ENCODE peak calls at places on chromosomes 7 and 10, in ten cellular contexts. R, N, C, M, P, L, T, Q, U and J are unnamed samples.

GRCh38 chr10:47456096-47456485 is 27.8 kb downstream of the ANXA8 start:
- DNase-seq in R (peak; percentile 57), N (no peak), C (no peak), M (no peak), P (no peak), L (no peak), T (no peak), Q (no peak), U (no peak), J (no peak)

GRCh38 chr7:152553671-152554317 is 118.0 kb upstream of the KMT2C start:
- DNase-seq in R (no peak), N (no peak), C (no peak), M (no peak), P (no peak), L (no peak), T (no peak), Q (no peak), U (peak; percentile 63), J (no peak)

GRCh38 chr10:18079665-18080295 is 60.4 kb upstream of the CACNB2 start:
- DNase-seq in R (no peak), N (no peak), C (no peak), M (no peak), P (no peak), L (no peak), T (no peak), Q (no peak), U (no peak), J (no peak)

GRCh38 chr10:101683226-101683625 is 11.7 kb downstream of the FBXW4 start:
- DNase-seq in R (no peak), N (no peak), C (no peak), M (no peak), P (no peak), L (no peak), T (no peak), Q (no peak), U (no peak), J (no peak)

GRCh38 chr7:2115739-2116065 is 117.0 kb downstream of the MAD1L1 start:
- DNase-seq in R (no peak), N (no peak), C (no peak), M (no peak), P (no peak), L (no peak), T (no peak), Q (no peak), U (no peak), J (no peak)

GRCh38 chr7:152615052-152615741 is 60.7 kb downstream of the XRCC2 start:
- DNase-seq in R (no peak), N (no peak), C (no peak), M (no peak), P (peak; percentile 92), L (no peak), T (no peak), Q (no peak), U (no peak), J (peak; percentile 48)

GRCh38 chr10:31819393-31819820 is 109.2 kb downstream of the ARHGAP12 start:
- DNase-seq in R (peak; percentile 81), N (no peak), C (no peak), M (no peak), P (no peak), L (no peak), T (no peak), Q (no peak), U (no peak), J (no peak)

GRCh38 chr10:123637326-123637880 is 28.8 kb upstream of the GPR26 start:
- DNase-seq in R (peak; percentile 16), N (no peak), C (no peak), M (no peak), P (no peak), L (no peak), T (peak; percentile 24), Q (no peak), U (no peak), J (no peak)

GRCh38 chr7:1884583-1885350 is 214.7 kb downstream of the ELFN1 start:
- DNase-seq in R (no peak), N (no peak), C (no peak), M (no peak), P (no peak), L (no peak), T (no peak), Q (no peak), U (no peak), J (no peak)

GRCh38 chr7:82605247-82605864 is 161.8 kb upstream of the CACNA2D1 start:
- DNase-seq in R (no peak), N (no peak), C (no peak), M (peak; percentile 62), P (peak; percentile 65), L (no peak), T (peak; percentile 18), Q (no peak), U (peak; percentile 43), J (no peak)

GRCh38 chr10:67612577-67613537 is 83.1 kb downstream of the CTNNA3 start:
- DNase-seq in R (no peak), N (no peak), C (no peak), M (no peak), P (no peak), L (no peak), T (no peak), Q (no peak), U (no peak), J (no peak)

GRCh38 chr7:101880536-101881443 is 63.4 kb downstream of the CUX1 start:
- DNase-seq in R (no peak), N (no peak), C (peak; percentile 90), M (peak; percentile 33), P (no peak), L (no peak), T (no peak), Q (no peak), U (no peak), J (peak; percentile 37)

GRCh38 chr7:51223505-51223904 is 93.1 kb downstream of the COBL start:
- DNase-seq in R (no peak), N (no peak), C (no peak), M (no peak), P (no peak), L (no peak), T (no peak), Q (peak; percentile 34), U (no peak), J (no peak)

GRCh38 chr10:77377678-77378352 is 259.8 kb downstream of the KCNMA1 start:
- DNase-seq in R (no peak), N (no peak), C (no peak), M (no peak), P (no peak), L (no peak), T (no peak), Q (no peak), U (no peak), J (no peak)

GRCh38 chr10:73398024-73398423 is 15.8 kb downstream of the ANXA7 start:
- DNase-seq in R (no peak), N (no peak), C (no peak), M (no peak), P (no peak), L (no peak), T (no peak), Q (no peak), U (peak; percentile 47), J (no peak)

GRCh38 chr7:16484453-16485158 is 19.1 kb upstream of the SOSTDC1 start:
- DNase-seq in R (no peak), N (no peak), C (no peak), M (no peak), P (no peak), L (no peak), T (peak; percentile 95), Q (no peak), U (no peak), J (no peak)

GRCh38 chr10:128902031-128902710 is 564.9 kb upstream of the MGMT start:
- DNase-seq in R (no peak), N (no peak), C (no peak), M (no peak), P (no peak), L (no peak), T (no peak), Q (no peak), U (no peak), J (no peak)

GRCh38 chr10:128912568-128913311 is 554.3 kb upstream of the MGMT start:
- DNase-seq in R (no peak), N (no peak), C (no peak), M (no peak), P (no peak), L (no peak), T (no peak), Q (no peak), U (no peak), J (no peak)

GRCh38 chr10:128908109-128908898 is 558.7 kb upstream of the MGMT start:
- DNase-seq in R (no peak), N (no peak), C (no peak), M (no peak), P (no peak), L (no peak), T (no peak), Q (no peak), U (no peak), J (no peak)

DNA sequence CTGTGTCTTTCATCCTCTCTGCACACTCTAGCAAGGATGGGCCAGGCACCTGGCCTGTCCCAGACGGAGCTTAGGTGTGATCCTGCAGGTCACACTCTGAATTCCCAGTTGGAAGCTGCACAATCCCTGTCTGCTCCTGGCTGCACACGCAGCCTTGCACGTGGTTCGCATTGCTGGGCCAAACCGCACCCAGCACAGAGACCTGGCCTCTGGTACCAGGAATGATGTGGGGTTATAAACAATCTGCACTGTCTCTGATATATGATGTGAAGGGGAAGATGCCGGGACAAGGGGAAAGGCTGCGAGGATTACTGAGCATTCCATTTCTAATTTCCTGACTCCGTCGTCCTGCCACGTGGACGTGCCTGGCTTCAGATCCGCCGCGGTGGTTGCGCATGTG is 559.9 kb upstream of the MGMT start:
- DNase-seq in R (no peak), N (no peak), C (no peak), M (no peak), P (no peak), L (no peak), T (no peak), Q (no peak), U (no peak), J (no peak)
- H3K4me3 ChIP-seq in R (no peak overlapping the region), N (no peak overlapping the region), C (no peak overlapping the region), M (no peak overlapping the region), P (no peak overlapping the region), L (no peak overlapping the region), T (no peak overlapping the region), Q (no peak overlapping the region), U (no peak overlapping the region), J (no peak overlapping the region)

GRCh38 chr7:833601-834258 is 1.5 kb downstream of the SUN1 start:
- DNase-seq in R (no peak), N (no peak), C (no peak), M (no peak), P (no peak), L (no peak), T (no peak), Q (peak; percentile 57), U (no peak), J (no peak)
- H3K4me1 ChIP-seq in R (peaks cover 90% of the 10 kb centered on the region), N (peaks cover 9% of the 10 kb centered on the region), C (peaks cover 13% of the 10 kb centered on the region), M (peaks cover 22% of the 10 kb centered on the region), P (peaks cover 20% of the 10 kb centered on the region), L (peaks cover 62% of the 10 kb centered on the region), T (peaks cover 43% of the 10 kb centered on the region), Q (peaks cover 99% of the 10 kb centered on the region), U (peaks cover 22% of the 10 kb centered on the region), J (peaks cover 66% of the 10 kb centered on the region)

GRCh38 chr10:50624154-50624865 is 554 bp upstream of the SGMS1 start:
- DNase-seq in R (peak; percentile 97), N (peak; percentile 94), C (peak; percentile 92), M (peak; percentile 96), P (peak; percentile 93), L (peak; percentile 98), T (peak; percentile 87), Q (peak; percentile 98), U (peak; percentile 93), J (peak; percentile 97)
- TF ChIP-seq POLR2AphosphoS5 in R (peak; percentile 80), N (peak; percentile 96), C (peak; percentile 85), M (no peak), P (peak; percentile 5), L (peak; percentile 81), T (peak; percentile 63), Q (peak; percentile 88), U (peak; percentile 59), J (peak; percentile 92)

GRCh38 chr7:97973206-97973658 is 16.8 kb downstream of the OCM2 start:
- DNase-seq in R (no peak), N (no peak), C (no peak), M (no peak), P (peak; percentile 33), L (no peak), T (peak; percentile 87), Q (no peak), U (peak; percentile 32), J (no peak)
- H3K4me3 ChIP-seq in R (no peak overlapping the region), N (no peak overlapping the region), C (no peak overlapping the region), M (no peak overlapping the region), P (no peak overlapping the region), L (no peak overlapping the region), T (peak overlapping the region; percentile 93), Q (no peak overlapping the region), U (no peak overlapping the region), J (no peak overlapping the region)